ENCODE peak calls at places on chromosomes 13 and 19, in seven cellular contexts. Q is GM10248; M is midbrain; U is MV-4-11; G is NCI-H460; X is NCI-H446; Y is stimulated activated CD4-positive, alpha-beta T cell treated with anti-CD3 and anti-CD28 coated beads, Interleukin-15, amount 100 ng/mL, for 1 hour. D is an unnamed sample.

GRCh38 chr13:50226515-50227147 is 211.4 kb downstream of the KCNRG start:
- DNase-seq in Q (no peak), M (no peak), U (no peak), G (no peak), X (no peak), Y (no peak), D (no peak)

GRCh38 chr19:8320564-8321066 is 560 bp downstream of the NDUFA7 start:
- DNase-seq in Q (no peak), M (no peak), U (no peak), G (no peak), X (no peak), Y (no peak), D (peak)

GRCh38 chr19:12202250-12202649 is 39.4 kb downstream of the ZNF136 start:
- DNase-seq in Q (no peak), M (no peak), U (no peak), G (no peak), X (no peak), Y (peak), D (peak)

GRCh38 chr13:31824705-31825512 is 85.6 kb downstream of the RXFP2 start:
- DNase-seq in Q (no peak), M (peak), U (peak), G (peak), X (no peak), Y (no peak), D (peak)

GRCh38 chr13:27600712-27601111 is 19.6 kb downstream of the LNX2 start:
- DNase-seq in Q (no peak), M (no peak), U (no peak), G (no peak), X (no peak), Y (no peak), D (no peak)

GRCh38 chr19:16433986-16434385 is 37.8 kb downstream of the EPS15L1 start:
- DNase-seq in Q (no peak), M (no peak), U (no peak), G (no peak), X (no peak), Y (no peak), D (no peak)

GRCh38 chr19:29653398-29653797 is 11.9 kb upstream of the PLEKHF1 start:
- DNase-seq in Q (no peak), M (no peak), U (no peak), G (no peak), X (no peak), Y (no peak), D (no peak)

GRCh38 chr13:27679396-27679795 is 57.7 kb downstream of the POLR1D start:
- DNase-seq in Q (no peak), M (no peak), U (no peak), G (no peak), X (no peak), Y (no peak), D (no peak)

GRCh38 chr13:78430166-78430791 is 173.1 kb downstream of the POU4F1 start:
- DNase-seq in Q (no peak), M (no peak), U (no peak), G (no peak), X (no peak), Y (no peak), D (no peak)

GRCh38 chr13:98013241-98013640 is 59.8 kb downstream of the IPO5 start:
- DNase-seq in Q (no peak), M (no peak), U (no peak), G (no peak), X (no peak), Y (no peak), D (no peak)

GRCh38 chr13:95601906-95602305 is 42.6 kb downstream of the DZIP1 start:
- DNase-seq in Q (no peak), M (no peak), U (no peak), G (no peak), X (no peak), Y (no peak), D (no peak)

GRCh38 chr13:41916173-41916954 is 44.5 kb downstream of the VWA8 start:
- DNase-seq in Q (peak), M (no peak), U (peak), G (peak), X (peak), Y (no peak), D (peak)

GRCh38 chr13:95378603-95379002 is 77.4 kb upstream of the ABCC4 start:
- DNase-seq in Q (no peak), M (no peak), U (no peak), G (no peak), X (no peak), Y (no peak), D (no peak)

GRCh38 chr13:113973218-113974164 is at the start of gene C13orf46:
- DNase-seq in Q (no peak), M (no peak), U (no peak), G (no peak), X (no peak), Y (no peak), D (no peak)

GRCh38 chr19:5880604-5881078 is 10.3 kb upstream of the FUT5 start:
- DNase-seq in Q (no peak), M (no peak), U (no peak), G (no peak), X (no peak), Y (no peak), D (no peak)

GRCh38 chr13:43267916-43268315 is 244.5 kb downstream of the DNAJC15 start:
- DNase-seq in Q (no peak), M (no peak), U (no peak), G (no peak), X (no peak), Y (no peak), D (no peak)

GRCh38 chr13:113087923-113088690 is 17.5 kb upstream of the F7 start:
- DNase-seq in Q (no peak), M (no peak), U (no peak), G (no peak), X (no peak), Y (no peak), D (no peak)

GRCh38 chr13:28408235-28408848 is 86.6 kb downstream of the FLT1 start:
- DNase-seq in Q (no peak), M (no peak), U (no peak), G (no peak), X (no peak), Y (no peak), D (no peak)

GRCh38 chr19:42178791-42179500 is 38.5 kb downstream of the DEDD2 start:
- DNase-seq in Q (peak), M (no peak), U (no peak), G (no peak), X (no peak), Y (no peak), D (peak)

GRCh38 chr13:98143601-98144500 is 957 bp downstream of the FARP1 start:
- DNase-seq in Q (no peak), M (no peak), U (peak), G (no peak), X (no peak), Y (no peak), D (no peak)

GRCh38 chr19:34960103-34960805 is 3.8 kb downstream of the ZNF792 start:
- DNase-seq in Q (no peak), M (no peak), U (no peak), G (no peak), X (no peak), Y (no peak), D (no peak)

GRCh38 chr13:45040173-45040572 is 50.8 kb downstream of the GPALPP1 start:
- DNase-seq in Q (no peak), M (no peak), U (no peak), G (no peak), X (no peak), Y (no peak), D (no peak)

D was measured in OCI-LY7.